ENCODE peak calls at places on chromosomes 2 and 18, in nine cellular contexts. One of them, this sample, is unnamed.

GRCh38 chr2:216066255-216066654 is 15.4 kb downstream of the PECR start:
- DNase-seq in stimulated activated CD4-positive, alpha-beta T cell treated with anti-CD3 and anti-CD28 coated beads, Interleukin-1b, Interleukin-23, amount 100 ng/mL, for 4 hours: no peak
- DNase-seq in posterior vena cava: no peak
- DNase-seq in EL: peak
- DNase-seq in Calu3: no peak
- DNase-seq in kidney glomerular epithelial cell: peak
- DNase-seq in substantia nigra: no peak
- DNase-seq in NCI-H2029: no peak
- DNase-seq in GM12892: no peak
- DNase-seq in this sample: no peak

GRCh38 chr18:35852786-35853185 is 119.7 kb upstream of the RMP24 start:
- DNase-seq in stimulated activated CD4-positive, alpha-beta T cell treated with anti-CD3 and anti-CD28 coated beads, Interleukin-1b, Interleukin-23, amount 100 ng/mL, for 4 hours: no peak
- DNase-seq in posterior vena cava: no peak
- DNase-seq in EL: no peak
- DNase-seq in Calu3: no peak
- DNase-seq in kidney glomerular epithelial cell: no peak
- DNase-seq in substantia nigra: no peak
- DNase-seq in NCI-H2029: no peak
- DNase-seq in GM12892: no peak
- DNase-seq in this sample: no peak

GRCh38 chr2:143581989-143582719 is 452.9 kb downstream of the ARHGAP15 start:
- DNase-seq in stimulated activated CD4-positive, alpha-beta T cell treated with anti-CD3 and anti-CD28 coated beads, Interleukin-1b, Interleukin-23, amount 100 ng/mL, for 4 hours: no peak
- DNase-seq in posterior vena cava: no peak
- DNase-seq in EL: peak
- DNase-seq in Calu3: no peak
- DNase-seq in kidney glomerular epithelial cell: peak
- DNase-seq in substantia nigra: no peak
- DNase-seq in NCI-H2029: no peak
- DNase-seq in GM12892: no peak
- DNase-seq in this sample: no peak

GRCh38 chr18:63924551-63924950 is 16.8 kb downstream of the SERPINB10 start:
- DNase-seq in stimulated activated CD4-positive, alpha-beta T cell treated with anti-CD3 and anti-CD28 coated beads, Interleukin-1b, Interleukin-23, amount 100 ng/mL, for 4 hours: no peak
- DNase-seq in posterior vena cava: no peak
- DNase-seq in EL: peak
- DNase-seq in Calu3: no peak
- DNase-seq in kidney glomerular epithelial cell: no peak
- DNase-seq in substantia nigra: no peak
- DNase-seq in NCI-H2029: no peak
- DNase-seq in GM12892: no peak
- DNase-seq in this sample: no peak

GRCh38 chr2:106566050-106566449 is 78.9 kb downstream of the CD8B2 start:
- DNase-seq in stimulated activated CD4-positive, alpha-beta T cell treated with anti-CD3 and anti-CD28 coated beads, Interleukin-1b, Interleukin-23, amount 100 ng/mL, for 4 hours: peak
- DNase-seq in posterior vena cava: no peak
- DNase-seq in EL: no peak
- DNase-seq in Calu3: no peak
- DNase-seq in kidney glomerular epithelial cell: peak
- DNase-seq in substantia nigra: no peak
- DNase-seq in NCI-H2029: peak
- DNase-seq in GM12892: no peak
- DNase-seq in this sample: no peak

GRCh38 chr2:65918760-65919187 is 486.4 kb upstream of the SPRED2 start:
- DNase-seq in stimulated activated CD4-positive, alpha-beta T cell treated with anti-CD3 and anti-CD28 coated beads, Interleukin-1b, Interleukin-23, amount 100 ng/mL, for 4 hours: no peak
- DNase-seq in posterior vena cava: no peak
- DNase-seq in EL: no peak
- DNase-seq in Calu3: no peak
- DNase-seq in kidney glomerular epithelial cell: no peak
- DNase-seq in substantia nigra: no peak
- DNase-seq in NCI-H2029: no peak
- DNase-seq in GM12892: no peak
- DNase-seq in this sample: no peak

GRCh38 chr2:179898873-179899272 is 37.5 kb upstream of the ZNF385B start:
- DNase-seq in stimulated activated CD4-positive, alpha-beta T cell treated with anti-CD3 and anti-CD28 coated beads, Interleukin-1b, Interleukin-23, amount 100 ng/mL, for 4 hours: no peak
- DNase-seq in posterior vena cava: no peak
- DNase-seq in EL: peak
- DNase-seq in Calu3: peak
- DNase-seq in kidney glomerular epithelial cell: peak
- DNase-seq in substantia nigra: no peak
- DNase-seq in NCI-H2029: peak
- DNase-seq in GM12892: no peak
- DNase-seq in this sample: no peak

GRCh38 chr2:149715005-149715592 is 127.5 kb upstream of the MMADHC start:
- DNase-seq in stimulated activated CD4-positive, alpha-beta T cell treated with anti-CD3 and anti-CD28 coated beads, Interleukin-1b, Interleukin-23, amount 100 ng/mL, for 4 hours: no peak
- DNase-seq in posterior vena cava: no peak
- DNase-seq in EL: peak
- DNase-seq in Calu3: peak
- DNase-seq in kidney glomerular epithelial cell: peak
- DNase-seq in substantia nigra: no peak
- DNase-seq in NCI-H2029: no peak
- DNase-seq in GM12892: no peak
- DNase-seq in this sample: no peak

GRCh38 chr2:132522901-132523300 is 106.3 kb downstream of the GPR39 start:
- DNase-seq in stimulated activated CD4-positive, alpha-beta T cell treated with anti-CD3 and anti-CD28 coated beads, Interleukin-1b, Interleukin-23, amount 100 ng/mL, for 4 hours: no peak
- DNase-seq in posterior vena cava: no peak
- DNase-seq in EL: no peak
- DNase-seq in Calu3: no peak
- DNase-seq in kidney glomerular epithelial cell: peak
- DNase-seq in substantia nigra: no peak
- DNase-seq in NCI-H2029: no peak
- DNase-seq in GM12892: no peak
- DNase-seq in this sample: no peak

GRCh38 chr18:62300359-62300963 is 24.6 kb upstream of the TNFRSF11A start:
- DNase-seq in stimulated activated CD4-positive, alpha-beta T cell treated with anti-CD3 and anti-CD28 coated beads, Interleukin-1b, Interleukin-23, amount 100 ng/mL, for 4 hours: no peak
- DNase-seq in posterior vena cava: no peak
- DNase-seq in EL: no peak
- DNase-seq in Calu3: no peak
- DNase-seq in kidney glomerular epithelial cell: no peak
- DNase-seq in substantia nigra: no peak
- DNase-seq in NCI-H2029: no peak
- DNase-seq in GM12892: no peak
- DNase-seq in this sample: no peak

GRCh38 chr2:20104900-20105545 is 53.6 kb upstream of the LAPTM4A start:
- DNase-seq in stimulated activated CD4-positive, alpha-beta T cell treated with anti-CD3 and anti-CD28 coated beads, Interleukin-1b, Interleukin-23, amount 100 ng/mL, for 4 hours: no peak
- DNase-seq in posterior vena cava: no peak
- DNase-seq in EL: no peak
- DNase-seq in Calu3: no peak
- DNase-seq in kidney glomerular epithelial cell: no peak
- DNase-seq in substantia nigra: no peak
- DNase-seq in NCI-H2029: peak
- DNase-seq in GM12892: no peak
- DNase-seq in this sample: no peak

GRCh38 chr2:46719499-46719898 is 196.1 kb downstream of the MCFD2 start:
- DNase-seq in stimulated activated CD4-positive, alpha-beta T cell treated with anti-CD3 and anti-CD28 coated beads, Interleukin-1b, Interleukin-23, amount 100 ng/mL, for 4 hours: no peak
- DNase-seq in posterior vena cava: no peak
- DNase-seq in EL: peak
- DNase-seq in Calu3: no peak
- DNase-seq in kidney glomerular epithelial cell: peak
- DNase-seq in substantia nigra: no peak
- DNase-seq in NCI-H2029: no peak
- DNase-seq in GM12892: no peak
- DNase-seq in this sample: no peak

GRCh38 chr2:32558492-32558891 is 69.4 kb upstream of the TTC27 start:
- DNase-seq in stimulated activated CD4-positive, alpha-beta T cell treated with anti-CD3 and anti-CD28 coated beads, Interleukin-1b, Interleukin-23, amount 100 ng/mL, for 4 hours: no peak
- DNase-seq in posterior vena cava: no peak
- DNase-seq in EL: no peak
- DNase-seq in Calu3: no peak
- DNase-seq in kidney glomerular epithelial cell: no peak
- DNase-seq in substantia nigra: no peak
- DNase-seq in NCI-H2029: no peak
- DNase-seq in GM12892: no peak
- DNase-seq in this sample: no peak

GRCh38 chr2:19643117-19643518 is 258.7 kb downstream of the TTC32 start:
- DNase-seq in stimulated activated CD4-positive, alpha-beta T cell treated with anti-CD3 and anti-CD28 coated beads, Interleukin-1b, Interleukin-23, amount 100 ng/mL, for 4 hours: no peak
- DNase-seq in posterior vena cava: no peak
- DNase-seq in EL: no peak
- DNase-seq in Calu3: no peak
- DNase-seq in kidney glomerular epithelial cell: no peak
- DNase-seq in substantia nigra: no peak
- DNase-seq in NCI-H2029: no peak
- DNase-seq in GM12892: no peak
- DNase-seq in this sample: no peak

GRCh38 chr18:8397034-8397433 is 212.2 kb upstream of the RAB12 start:
- DNase-seq in stimulated activated CD4-positive, alpha-beta T cell treated with anti-CD3 and anti-CD28 coated beads, Interleukin-1b, Interleukin-23, amount 100 ng/mL, for 4 hours: no peak
- DNase-seq in posterior vena cava: no peak
- DNase-seq in EL: no peak
- DNase-seq in Calu3: no peak
- DNase-seq in kidney glomerular epithelial cell: no peak
- DNase-seq in substantia nigra: no peak
- DNase-seq in NCI-H2029: no peak
- DNase-seq in GM12892: no peak
- DNase-seq in this sample: no peak

This sample was measured in caudate nucleus.